ENCODE peak calls at places on chromosome 6, in nine cellular contexts. One of them, this sample, is unnamed.
A peak's percentile ranks its signal among the peaks of the same experiment; 100 is the strongest.

GRCh38 chr6:30325873-30326445 is 768 bp upstream of the TRIM39 start:
- DNase-seq in CD4-positive, alpha-beta T cell: peak; percentile 51
- DNase-seq in stomach: no peak
- DNase-seq in IMR-90: no peak
- DNase-seq in pancreas: peak; percentile 49
- DNase-seq in adrenal gland: no peak
- DNase-seq in psoas muscle: peak; percentile 40
- DNase-seq in dorsolateral prefrontal cortex: no peak
- DNase-seq in HL-60: no peak
- DNase-seq in this sample: no peak

GRCh38 chr6:9482030-9482731 is 932.7 kb downstream of the TFAP2A start:
- DNase-seq in stomach: no peak
- DNase-seq in IMR-90: peak; percentile 96
- DNase-seq in dorsolateral prefrontal cortex: no peak
- DNase-seq in pancreas: no peak
- DNase-seq in HL-60: no peak
- DNase-seq in adrenal gland: no peak
- DNase-seq in psoas muscle: no peak
- DNase-seq in CD4-positive, alpha-beta T cell: no peak
- DNase-seq in this sample: peak; percentile 88

GRCh38 chr6:15297895-15298590 is 52.2 kb downstream of the JARID2 start:
- DNase-seq in dorsolateral prefrontal cortex: no peak
- DNase-seq in IMR-90: no peak
- DNase-seq in stomach: no peak
- DNase-seq in psoas muscle: no peak
- DNase-seq in adrenal gland: no peak
- DNase-seq in HL-60: peak; percentile 45
- DNase-seq in pancreas: no peak
- DNase-seq in CD4-positive, alpha-beta T cell: no peak
- DNase-seq in this sample: no peak

GRCh38 chr6:159716247-159717086 is 10.8 kb upstream of the WTAP start:
- DNase-seq in dorsolateral prefrontal cortex: no peak
- DNase-seq in stomach: no peak
- DNase-seq in CD4-positive, alpha-beta T cell: no peak
- DNase-seq in psoas muscle: no peak
- DNase-seq in IMR-90: peak; percentile 98
- DNase-seq in pancreas: peak; percentile 75
- DNase-seq in adrenal gland: peak; percentile 85
- DNase-seq in HL-60: peak; percentile 78
- DNase-seq in this sample: peak; percentile 78

GRCh38 chr6:24513602-24514001 is 18.8 kb downstream of the ALDH5A1 start:
- DNase-seq in pancreas: no peak
- DNase-seq in dorsolateral prefrontal cortex: no peak
- DNase-seq in psoas muscle: no peak
- DNase-seq in IMR-90: no peak
- DNase-seq in HL-60: no peak
- DNase-seq in CD4-positive, alpha-beta T cell: no peak
- DNase-seq in stomach: no peak
- DNase-seq in adrenal gland: no peak
- DNase-seq in this sample: no peak

GRCh38 chr6:3741477-3741871 is 10.0 kb downstream of the PXDC1 start:
- DNase-seq in pancreas: no peak
- DNase-seq in IMR-90: no peak
- DNase-seq in adrenal gland: no peak
- DNase-seq in stomach: no peak
- DNase-seq in psoas muscle: no peak
- DNase-seq in HL-60: no peak
- DNase-seq in dorsolateral prefrontal cortex: no peak
- DNase-seq in CD4-positive, alpha-beta T cell: no peak
- DNase-seq in this sample: no peak

GRCh38 chr6:251920-252319 is 40.4 kb upstream of the DUSP22 start:
- DNase-seq in adrenal gland: no peak
- DNase-seq in pancreas: no peak
- DNase-seq in psoas muscle: no peak
- DNase-seq in stomach: no peak
- DNase-seq in dorsolateral prefrontal cortex: no peak
- DNase-seq in HL-60: no peak
- DNase-seq in CD4-positive, alpha-beta T cell: no peak
- DNase-seq in IMR-90: no peak
- DNase-seq in this sample: peak; percentile 70

GRCh38 chr6:12968839-12969558 is 252.4 kb downstream of the PHACTR1 start:
- DNase-seq in psoas muscle: no peak
- DNase-seq in dorsolateral prefrontal cortex: no peak
- DNase-seq in stomach: no peak
- DNase-seq in HL-60: no peak
- DNase-seq in IMR-90: no peak
- DNase-seq in CD4-positive, alpha-beta T cell: no peak
- DNase-seq in pancreas: no peak
- DNase-seq in adrenal gland: no peak
- DNase-seq in this sample: no peak

GRCh38 chr6:8194499-8194898 is 92.2 kb upstream of the EEF1E1 start:
- DNase-seq in adrenal gland: no peak
- DNase-seq in stomach: no peak
- DNase-seq in HL-60: no peak
- DNase-seq in IMR-90: no peak
- DNase-seq in dorsolateral prefrontal cortex: no peak
- DNase-seq in pancreas: no peak
- DNase-seq in CD4-positive, alpha-beta T cell: no peak
- DNase-seq in psoas muscle: no peak
- DNase-seq in this sample: no peak

GRCh38 chr6:30837870-30838269 is 46.4 kb upstream of the DDR1 start:
- DNase-seq in pancreas: no peak
- DNase-seq in IMR-90: no peak
- DNase-seq in stomach: no peak
- DNase-seq in CD4-positive, alpha-beta T cell: no peak
- DNase-seq in dorsolateral prefrontal cortex: no peak
- DNase-seq in HL-60: no peak
- DNase-seq in psoas muscle: no peak
- DNase-seq in adrenal gland: no peak
- DNase-seq in this sample: no peak

GRCh38 chr6:155400022-155400965 is 55.3 kb downstream of the NOX3 start:
- DNase-seq in dorsolateral prefrontal cortex: no peak
- DNase-seq in HL-60: no peak
- DNase-seq in pancreas: no peak
- DNase-seq in adrenal gland: no peak
- DNase-seq in CD4-positive, alpha-beta T cell: no peak
- DNase-seq in stomach: no peak
- DNase-seq in psoas muscle: no peak
- DNase-seq in IMR-90: no peak
- DNase-seq in this sample: no peak

GRCh38 chr6:12331951-12332749 is 42.0 kb downstream of the EDN1 start:
- DNase-seq in pancreas: peak; percentile 77
- DNase-seq in IMR-90: peak; percentile 58
- DNase-seq in stomach: peak; percentile 64
- DNase-seq in psoas muscle: no peak
- DNase-seq in adrenal gland: no peak
- DNase-seq in dorsolateral prefrontal cortex: no peak
- DNase-seq in HL-60: no peak
- DNase-seq in CD4-positive, alpha-beta T cell: no peak
- DNase-seq in this sample: no peak

GRCh38 chr6:126657556-126658129 is 317.7 kb downstream of the CENPW start:
- DNase-seq in CD4-positive, alpha-beta T cell: no peak
- DNase-seq in adrenal gland: peak; percentile 13
- DNase-seq in stomach: no peak
- DNase-seq in pancreas: no peak
- DNase-seq in HL-60: no peak
- DNase-seq in dorsolateral prefrontal cortex: no peak
- DNase-seq in IMR-90: peak; percentile 44
- DNase-seq in psoas muscle: no peak
- DNase-seq in this sample: peak; percentile 10

GRCh38 chr6:90221403-90221802 is 75.2 kb downstream of the BACH2 start:
- DNase-seq in pancreas: no peak
- DNase-seq in stomach: no peak
- DNase-seq in psoas muscle: no peak
- DNase-seq in adrenal gland: no peak
- DNase-seq in HL-60: no peak
- DNase-seq in dorsolateral prefrontal cortex: no peak
- DNase-seq in IMR-90: no peak
- DNase-seq in CD4-positive, alpha-beta T cell: no peak
- DNase-seq in this sample: no peak

GRCh38 chr6:3230275-3231212 is 3.1 kb upstream of the TUBB2B start:
- DNase-seq in IMR-90: peak; percentile 34
- DNase-seq in psoas muscle: no peak
- DNase-seq in CD4-positive, alpha-beta T cell: no peak
- DNase-seq in adrenal gland: no peak
- DNase-seq in dorsolateral prefrontal cortex: no peak
- DNase-seq in stomach: no peak
- DNase-seq in HL-60: no peak
- DNase-seq in pancreas: no peak
- DNase-seq in this sample: no peak

GRCh38 chr6:106858653-106859092 is 115.9 kb downstream of the CD24 start:
- DNase-seq in HL-60: no peak
- DNase-seq in stomach: no peak
- DNase-seq in psoas muscle: no peak
- DNase-seq in pancreas: peak; percentile 25
- DNase-seq in dorsolateral prefrontal cortex: no peak
- DNase-seq in adrenal gland: no peak
- DNase-seq in IMR-90: peak; percentile 20
- DNase-seq in CD4-positive, alpha-beta T cell: no peak
- DNase-seq in this sample: peak; percentile 35

GRCh38 chr6:84738996-84739865 is 25.2 kb downstream of the TBX18 start:
- DNase-seq in dorsolateral prefrontal cortex: no peak
- DNase-seq in psoas muscle: no peak
- DNase-seq in HL-60: no peak
- DNase-seq in adrenal gland: no peak
- DNase-seq in stomach: no peak
- DNase-seq in CD4-positive, alpha-beta T cell: no peak
- DNase-seq in IMR-90: no peak
- DNase-seq in pancreas: no peak
- DNase-seq in this sample: peak; percentile 55

DNA sequence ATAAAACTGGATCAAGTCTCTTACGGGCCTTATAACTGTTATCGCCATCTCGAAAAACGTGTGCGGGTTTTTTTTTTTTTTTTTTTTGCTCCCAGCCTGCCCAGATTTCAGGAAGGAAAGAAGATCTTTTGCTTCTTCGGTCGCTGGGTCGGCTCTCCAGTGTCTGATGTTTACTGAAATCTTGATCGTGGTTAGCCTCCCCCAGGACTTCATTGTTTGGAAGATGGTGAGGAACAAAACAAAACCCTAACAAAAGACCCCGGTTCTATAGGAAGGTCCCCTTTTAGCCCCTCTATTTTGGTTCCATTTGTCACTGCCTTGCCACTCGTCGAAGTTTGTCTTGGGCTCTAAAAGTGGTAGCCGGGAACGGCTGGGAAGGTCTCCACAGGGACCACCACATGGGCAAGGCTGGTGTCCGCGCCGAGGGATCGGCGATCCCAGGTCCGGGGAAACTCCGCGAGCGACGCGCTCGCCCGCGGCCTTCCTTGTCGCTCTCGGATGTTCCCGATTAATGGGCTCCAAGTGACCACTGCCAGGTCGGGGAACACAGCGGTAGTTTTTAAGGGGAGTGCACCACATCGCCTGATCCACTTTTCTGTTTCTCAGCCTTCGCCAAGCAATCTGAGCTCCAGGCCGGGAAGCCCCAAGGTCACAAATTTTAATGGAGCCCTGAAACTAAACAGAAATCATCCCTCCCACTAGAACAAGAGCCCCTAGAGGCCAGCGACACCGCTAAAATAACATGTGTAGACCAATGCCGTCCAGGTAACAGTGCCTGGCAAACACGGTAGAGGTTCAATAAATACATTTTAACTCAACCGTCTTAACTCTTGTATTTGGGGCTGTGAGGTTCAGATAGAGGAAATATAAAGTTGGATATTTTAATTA is 27.0 kb downstream of the TRIM27 start:
- DNase-seq in pancreas: peak; percentile 57
- DNase-seq in psoas muscle: peak; percentile 54
- DNase-seq in CD4-positive, alpha-beta T cell: peak; percentile 49
- DNase-seq in IMR-90: peak; percentile 55
- DNase-seq in adrenal gland: peak; percentile 74
- DNase-seq in stomach: peak; percentile 51
- DNase-seq in HL-60: no peak
- DNase-seq in dorsolateral prefrontal cortex: peak; percentile 28
- DNase-seq in this sample: peak; percentile 51
- TF ChIP-seq CTCF in pancreas: peak; percentile 12
- TF ChIP-seq CTCF in psoas muscle: peak; percentile 34
- TF ChIP-seq CTCF in CD4-positive, alpha-beta T cell: peak; percentile 24
- TF ChIP-seq CTCF in IMR-90: no peak
- TF ChIP-seq CTCF in adrenal gland: peak; percentile 29
- TF ChIP-seq CTCF in stomach: no peak
- TF ChIP-seq CTCF in HL-60: no peak
- TF ChIP-seq CTCF in dorsolateral prefrontal cortex: no peak
- TF ChIP-seq CTCF in this sample: peak; percentile 21

GRCh38 chr6:11179978-11180303 is 52.5 kb downstream of the NEDD9 start:
- DNase-seq in IMR-90: no peak
- DNase-seq in pancreas: no peak
- DNase-seq in HL-60: no peak
- DNase-seq in psoas muscle: no peak
- DNase-seq in dorsolateral prefrontal cortex: no peak
- DNase-seq in stomach: no peak
- DNase-seq in adrenal gland: no peak
- DNase-seq in CD4-positive, alpha-beta T cell: no peak
- DNase-seq in this sample: no peak
- H3K27ac ChIP-seq in IMR-90: no peak overlapping the region
- H3K27ac ChIP-seq in pancreas: no peak overlapping the region
- H3K27ac ChIP-seq in HL-60: no peak overlapping the region
- H3K27ac ChIP-seq in psoas muscle: no peak overlapping the region
- H3K27ac ChIP-seq in dorsolateral prefrontal cortex: no peak overlapping the region
- H3K27ac ChIP-seq in stomach: no peak overlapping the region
- H3K27ac ChIP-seq in adrenal gland: no peak overlapping the region
- H3K27ac ChIP-seq in CD4-positive, alpha-beta T cell: no peak overlapping the region
- H3K27ac ChIP-seq in this sample: no peak overlapping the region

DNA sequence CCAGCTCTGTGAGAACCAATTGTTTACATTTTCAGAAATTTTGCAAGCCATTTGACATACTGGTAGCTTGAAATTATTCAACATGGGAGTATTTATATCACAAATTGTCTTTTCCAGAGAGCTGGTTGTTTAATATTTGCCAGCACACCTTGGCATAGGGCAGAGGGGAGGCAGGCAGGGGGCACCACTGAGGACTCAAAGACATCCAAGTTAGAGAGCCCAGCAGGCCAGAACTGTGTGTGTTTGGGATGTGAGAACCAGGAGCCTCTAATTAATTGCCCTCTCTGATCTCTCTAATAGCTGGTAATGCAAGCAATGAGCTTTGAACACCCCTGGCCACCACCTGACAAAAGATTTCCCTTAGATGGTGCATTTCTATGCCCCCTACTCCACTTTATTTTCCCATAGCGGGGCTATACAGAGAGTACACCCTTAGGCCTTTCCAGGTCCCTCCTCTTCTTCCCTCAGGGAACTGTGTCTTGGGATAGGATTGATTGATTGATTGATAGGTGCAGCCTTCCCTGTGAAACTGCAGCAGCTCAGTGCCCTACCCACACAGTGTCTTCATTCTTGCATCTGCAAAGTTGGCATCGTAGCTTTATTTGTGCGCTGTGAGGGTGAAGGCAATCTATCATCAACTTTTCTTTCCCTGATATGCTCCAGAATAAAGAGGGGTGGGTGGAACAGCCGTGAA is 29.2 kb downstream of the MOCS1 start:
- DNase-seq in pancreas: no peak
- DNase-seq in HL-60: no peak
- DNase-seq in CD4-positive, alpha-beta T cell: no peak
- DNase-seq in stomach: no peak
- DNase-seq in dorsolateral prefrontal cortex: no peak
- DNase-seq in psoas muscle: no peak
- DNase-seq in IMR-90: no peak
- DNase-seq in adrenal gland: no peak
- DNase-seq in this sample: no peak
- TF ChIP-seq CTCF in pancreas: no peak
- TF ChIP-seq CTCF in HL-60: no peak
- TF ChIP-seq CTCF in CD4-positive, alpha-beta T cell: no peak
- TF ChIP-seq CTCF in stomach: no peak
- TF ChIP-seq CTCF in dorsolateral prefrontal cortex: no peak
- TF ChIP-seq CTCF in psoas muscle: no peak
- TF ChIP-seq CTCF in IMR-90: no peak
- TF ChIP-seq CTCF in adrenal gland: no peak
- TF ChIP-seq CTCF in this sample: no peak

GRCh38 chr6:45445364-45445748 is 67.6 kb upstream of the SUPT3H start:
- DNase-seq in adrenal gland: no peak
- DNase-seq in dorsolateral prefrontal cortex: no peak
- DNase-seq in stomach: no peak
- DNase-seq in HL-60: no peak
- DNase-seq in pancreas: no peak
- DNase-seq in CD4-positive, alpha-beta T cell: no peak
- DNase-seq in IMR-90: peak; percentile 35
- DNase-seq in psoas muscle: no peak
- DNase-seq in this sample: no peak
- H3K27ac ChIP-seq in adrenal gland: peak overlapping the region; percentile 44
- H3K27ac ChIP-seq in dorsolateral prefrontal cortex: no peak overlapping the region
- H3K27ac ChIP-seq in stomach: peak overlapping the region; percentile 5
- H3K27ac ChIP-seq in HL-60: peak overlapping the region; percentile 74
- H3K27ac ChIP-seq in pancreas: no peak overlapping the region
- H3K27ac ChIP-seq in CD4-positive, alpha-beta T cell: no peak overlapping the region
- H3K27ac ChIP-seq in IMR-90: peak overlapping the region; percentile 94
- H3K27ac ChIP-seq in psoas muscle: peak overlapping the region; percentile 89
- H3K27ac ChIP-seq in this sample: peak overlapping the region; percentile 87